ENCODE peak calls at places on chromosomes 2 and 18, in four cellular contexts. One of them, this sample, is unnamed.
A peak's percentile ranks its signal among the peaks of the same experiment; 100 is the strongest.

GRCh38 chr18:45993441-45993840 is 26.3 kb upstream of the EPG5 start:
- DNase-seq in aorta: no peak
- DNase-seq in K562: no peak
- DNase-seq in tibial nerve: no peak
- DNase-seq in this sample: no peak

GRCh38 chr18:23337599-23338444 is 115.3 kb upstream of the RIOK3 start:
- DNase-seq in aorta: no peak
- DNase-seq in K562: peak; percentile 20
- DNase-seq in tibial nerve: no peak
- DNase-seq in this sample: no peak

GRCh38 chr2:158984554-158985207 is 16.2 kb downstream of the TANC1 start:
- DNase-seq in aorta: no peak
- DNase-seq in K562: no peak
- DNase-seq in tibial nerve: no peak
- DNase-seq in this sample: no peak

GRCh38 chr2:7517122-7517487 is 599.9 kb downstream of the RNF144A start:
- DNase-seq in aorta: no peak
- DNase-seq in K562: no peak
- DNase-seq in tibial nerve: no peak
- DNase-seq in this sample: no peak

GRCh38 chr2:20410556-20411277 is 36.2 kb upstream of the RHOB start:
- DNase-seq in aorta: peak; percentile 35
- DNase-seq in K562: no peak
- DNase-seq in tibial nerve: no peak
- DNase-seq in this sample: peak; percentile 3

GRCh38 chr2:178473931-178474330 is 4.5 kb downstream of the FKBP7 start:
- DNase-seq in aorta: no peak
- DNase-seq in K562: no peak
- DNase-seq in tibial nerve: no peak
- DNase-seq in this sample: no peak

GRCh38 chr2:157304811-157305712 is 20.6 kb downstream of the ERMN start:
- DNase-seq in aorta: no peak
- DNase-seq in K562: no peak
- DNase-seq in tibial nerve: no peak
- DNase-seq in this sample: no peak

GRCh38 chr2:23478087-23478932 is 93.3 kb downstream of the KLHL29 start:
- DNase-seq in aorta: no peak
- DNase-seq in K562: no peak
- DNase-seq in tibial nerve: no peak
- DNase-seq in this sample: no peak

GRCh38 chr2:46197672-46198071 is 99.5 kb upstream of the EPAS1 start:
- DNase-seq in aorta: no peak
- DNase-seq in K562: peak; percentile 23
- DNase-seq in tibial nerve: no peak
- DNase-seq in this sample: no peak

GRCh38 chr2:134819334-134819733 is 19.1 kb upstream of the ACMSD start:
- DNase-seq in aorta: no peak
- DNase-seq in K562: no peak
- DNase-seq in tibial nerve: no peak
- DNase-seq in this sample: no peak

GRCh38 chr2:98537390-98537972 is 70.8 kb downstream of the COA5 start:
- DNase-seq in aorta: no peak
- DNase-seq in K562: no peak
- DNase-seq in tibial nerve: no peak
- DNase-seq in this sample: no peak

GRCh38 chr2:219633276-219634065 is 6.0 kb downstream of the SLC4A3 start:
- DNase-seq in aorta: peak; percentile 65
- DNase-seq in K562: no peak
- DNase-seq in tibial nerve: no peak
- DNase-seq in this sample: no peak

GRCh38 chr2:120150040-120150482 is 73.1 kb downstream of the TMEM185B start:
- DNase-seq in aorta: no peak
- DNase-seq in K562: no peak
- DNase-seq in tibial nerve: no peak
- DNase-seq in this sample: no peak

GRCh38 chr2:166451451-166451850 is 42.6 kb downstream of the SCN7A start:
- DNase-seq in aorta: no peak
- DNase-seq in K562: no peak
- DNase-seq in tibial nerve: no peak
- DNase-seq in this sample: no peak

GRCh38 chr18:50306944-50307343 is 19.5 kb upstream of the CXXC1 start:
- DNase-seq in aorta: no peak
- DNase-seq in K562: no peak
- DNase-seq in tibial nerve: no peak
- DNase-seq in this sample: no peak

GRCh38 chr18:57768557-57769326 is 34.4 kb downstream of the ATP8B1 start:
- DNase-seq in aorta: no peak
- DNase-seq in K562: no peak
- DNase-seq in tibial nerve: no peak
- DNase-seq in this sample: no peak

GRCh38 chr2:144679942-144680341 is 160.0 kb upstream of the ZEB2 start:
- DNase-seq in aorta: no peak
- DNase-seq in K562: no peak
- DNase-seq in tibial nerve: no peak
- DNase-seq in this sample: no peak

GRCh38 chr18:76505611-76506010 is 10.6 kb upstream of the ZNF516 start:
- DNase-seq in aorta: no peak
- DNase-seq in K562: no peak
- DNase-seq in tibial nerve: no peak
- DNase-seq in this sample: no peak

GRCh38 chr2:3864943-3865664 is 161.7 kb downstream of the DCDC2C start:
- DNase-seq in aorta: peak; percentile 72
- DNase-seq in K562: no peak
- DNase-seq in tibial nerve: no peak
- DNase-seq in this sample: no peak

GRCh38 chr18:51537487-51537886 is 340.0 kb upstream of the MEX3C start:
- DNase-seq in aorta: no peak
- DNase-seq in K562: peak; percentile 1
- DNase-seq in tibial nerve: no peak
- DNase-seq in this sample: peak; percentile 42

GRCh38 chr2:156116113-156116512 is 216.4 kb downstream of the NR4A2 start:
- DNase-seq in aorta: no peak
- DNase-seq in K562: no peak
- DNase-seq in tibial nerve: no peak
- DNase-seq in this sample: no peak

GRCh38 chr2:121189011-121189410 is 96.0 kb downstream of the TFCP2L1 start:
- DNase-seq in aorta: no peak
- DNase-seq in K562: no peak
- DNase-seq in tibial nerve: no peak
- DNase-seq in this sample: no peak

GRCh38 chr18:47418746-47419145 is 167.3 kb upstream of the SKOR2 start:
- DNase-seq in aorta: no peak
- DNase-seq in K562: no peak
- DNase-seq in tibial nerve: no peak
- DNase-seq in this sample: no peak

GRCh38 chr2:86223098-86223681 is 23.9 kb downstream of the MRPL35 start:
- DNase-seq in aorta: peak; percentile 87
- DNase-seq in K562: no peak
- DNase-seq in tibial nerve: no peak
- DNase-seq in this sample: no peak

GRCh38 chr2:237421542-237422047 is 7.6 kb upstream of the COL6A3 start:
- DNase-seq in aorta: peak; percentile 95
- DNase-seq in K562: peak; percentile 46
- DNase-seq in tibial nerve: peak; percentile 66
- DNase-seq in this sample: peak; percentile 30

GRCh38 chr2:12858786-12859185 is 142.1 kb downstream of the TRIB2 start:
- DNase-seq in aorta: no peak
- DNase-seq in K562: no peak
- DNase-seq in tibial nerve: no peak
- DNase-seq in this sample: no peak

GRCh38 chr2:231480781-231481180 is 16.5 kb upstream of the NCL start:
- DNase-seq in aorta: no peak
- DNase-seq in K562: no peak
- DNase-seq in tibial nerve: no peak
- DNase-seq in this sample: no peak

GRCh38 chr2:231479455-231479854 is 15.2 kb upstream of the NCL start:
- DNase-seq in aorta: no peak
- DNase-seq in K562: peak; percentile 50
- DNase-seq in tibial nerve: no peak
- DNase-seq in this sample: no peak

GRCh38 chr2:231487197-231487596 is 22.9 kb upstream of the NCL start:
- DNase-seq in aorta: no peak
- DNase-seq in K562: no peak
- DNase-seq in tibial nerve: no peak
- DNase-seq in this sample: no peak

GRCh38 chr2:231482806-231483391 is 18.6 kb upstream of the NCL start:
- DNase-seq in aorta: peak; percentile 94
- DNase-seq in K562: peak; percentile 60
- DNase-seq in tibial nerve: peak; percentile 49
- DNase-seq in this sample: peak; percentile 43

GRCh38 chr2:231483398-231484329 is 19.4 kb upstream of the NCL start:
- DNase-seq in aorta: peak; percentile 81
- DNase-seq in K562: no peak
- DNase-seq in tibial nerve: no peak
- DNase-seq in this sample: no peak
- H3K4me3 ChIP-seq in aorta: peak overlapping the region; percentile 24
- H3K4me3 ChIP-seq in K562: no peak overlapping the region
- H3K4me3 ChIP-seq in tibial nerve: peak overlapping the region; percentile 56
- H3K4me3 ChIP-seq in this sample: no peak overlapping the region

GRCh38 chr18:35220424-35220823 is 20.4 kb upstream of the ZNF397 start:
- DNase-seq in aorta: no peak
- DNase-seq in K562: no peak
- DNase-seq in tibial nerve: no peak
- DNase-seq in this sample: no peak

GRCh38 chr18:35215026-35215425 is 25.8 kb upstream of the ZNF397 start:
- DNase-seq in aorta: no peak
- DNase-seq in K562: no peak
- DNase-seq in tibial nerve: no peak
- DNase-seq in this sample: no peak
- H3K27me3 ChIP-seq in aorta: no peaks in the 10 kb centered on the region
- H3K27me3 ChIP-seq in K562: peaks cover 7% of the 10 kb centered on the region
- H3K27me3 ChIP-seq in tibial nerve: no peaks in the 10 kb centered on the region
- H3K27me3 ChIP-seq in this sample: no peaks in the 10 kb centered on the region

GRCh38 chr2:173359231-173359630 is 4.6 kb downstream of the CDCA7 start:
- DNase-seq in aorta: no peak
- DNase-seq in K562: no peak
- DNase-seq in tibial nerve: no peak
- DNase-seq in this sample: no peak
- H3K4me3 ChIP-seq in aorta: no peak overlapping the region
- H3K4me3 ChIP-seq in K562: no peak overlapping the region
- H3K4me3 ChIP-seq in tibial nerve: no peak overlapping the region
- H3K4me3 ChIP-seq in this sample: no peak overlapping the region

GRCh38 chr18:11150271-11150615 is 874 bp upstream of the PIEZO2 start:
- DNase-seq in aorta: no peak
- DNase-seq in K562: no peak
- DNase-seq in tibial nerve: no peak
- DNase-seq in this sample: no peak

GRCh38 chr18:11147371-11147860 is 2.0 kb downstream of the PIEZO2 start:
- DNase-seq in aorta: no peak
- DNase-seq in K562: no peak
- DNase-seq in tibial nerve: no peak
- DNase-seq in this sample: no peak

GRCh38 chr18:11149441-11150270 is at the start of gene PIEZO2:
- DNase-seq in aorta: peak; percentile 89
- DNase-seq in K562: peak; percentile 2
- DNase-seq in tibial nerve: peak; percentile 31
- DNase-seq in this sample: no peak

GRCh38 chr18:11147962-11148654 is 1.3 kb downstream of the PIEZO2 start:
- DNase-seq in aorta: no peak
- DNase-seq in K562: no peak
- DNase-seq in tibial nerve: no peak
- DNase-seq in this sample: no peak

GRCh38 chr18:11148655-11149440 is 521 bp downstream of the PIEZO2 start:
- DNase-seq in aorta: peak; percentile 76
- DNase-seq in K562: no peak
- DNase-seq in tibial nerve: no peak
- DNase-seq in this sample: no peak
- H3K27me3 ChIP-seq in aorta: no peaks in the 10 kb centered on the region
- H3K27me3 ChIP-seq in K562: peaks cover 7% of the 10 kb centered on the region
- H3K27me3 ChIP-seq in tibial nerve: peaks cover 27% of the 10 kb centered on the region
- H3K27me3 ChIP-seq in this sample: no peaks in the 10 kb centered on the region

GRCh38 chr2:106147665-106148064 is 46.4 kb downstream of the UXS1 start:
- DNase-seq in aorta: no peak
- DNase-seq in K562: no peak
- DNase-seq in tibial nerve: no peak
- DNase-seq in this sample: no peak
- H3K4me3 ChIP-seq in aorta: no peak overlapping the region
- H3K4me3 ChIP-seq in K562: no peak overlapping the region
- H3K4me3 ChIP-seq in tibial nerve: no peak overlapping the region
- H3K4me3 ChIP-seq in this sample: no peak overlapping the region

GRCh38 chr2:161708350-161708974 is 84.2 kb downstream of the SLC4A10 start:
- DNase-seq in aorta: no peak
- DNase-seq in K562: no peak
- DNase-seq in tibial nerve: no peak
- DNase-seq in this sample: no peak

GRCh38 chr2:161709428-161709827 is 85.2 kb downstream of the SLC4A10 start:
- DNase-seq in aorta: no peak
- DNase-seq in K562: no peak
- DNase-seq in tibial nerve: no peak
- DNase-seq in this sample: no peak

GRCh38 chr2:161703863-161704262 is 79.6 kb downstream of the SLC4A10 start:
- DNase-seq in aorta: no peak
- DNase-seq in K562: no peak
- DNase-seq in tibial nerve: no peak
- DNase-seq in this sample: no peak
- H3K27me3 ChIP-seq in aorta: no peaks in the 10 kb centered on the region
- H3K27me3 ChIP-seq in K562: no peaks in the 10 kb centered on the region
- H3K27me3 ChIP-seq in tibial nerve: no peaks in the 10 kb centered on the region
- H3K27me3 ChIP-seq in this sample: no peaks in the 10 kb centered on the region